ENCODE peak calls at places on chromosome 19, in nine cellular contexts. U is GM12865, A is PC-3, X is WTC11, L is colonic mucosa, K is progenitor cell of endocrine pancreas, H is H9, S is thoracic aorta, Y is esophagus squamous epithelium. G is an unnamed sample.

GRCh38 chr19:2048959-2049740 is 1.9 kb downstream of the MKNK2 start:
- DNase-seq in A (no peak), Y (no peak), L (no peak), U (peak), S (no peak), H (peak), K (no peak), X (no peak), G (no peak)

GRCh38 chr19:39969266-39969665 is 1.7 kb upstream of the PSMC4 start:
- DNase-seq in S (no peak), U (no peak), Y (no peak), X (no peak), K (no peak), H (no peak), A (no peak), L (peak), G (no peak)

GRCh38 chr19:38666662-38667448 is 19.4 kb downstream of the ACTN4 start:
- DNase-seq in L (no peak), H (no peak), X (no peak), Y (no peak), A (peak), K (no peak), U (peak), S (no peak), G (peak)

GRCh38 chr19:48553676-48554384 is 1.9 kb downstream of the SULT2B1 start:
- DNase-seq in Y (no peak), H (peak), A (peak), L (peak), U (no peak), K (no peak), X (peak), S (no peak), G (peak)

GRCh38 chr19:8615813-8616596 is 5.5 kb upstream of the ADAMTS10 start:
- DNase-seq in H (peak), Y (no peak), A (peak), X (peak), S (no peak), K (peak), U (peak), L (peak), G (peak)

GRCh38 chr19:39212377-39212742 is 8.3 kb upstream of the SYCN start:
- DNase-seq in U (peak), K (no peak), X (peak), A (peak), H (peak), S (no peak), L (peak), Y (no peak), G (no peak)

GRCh38 chr19:39133431-39134270 is 8.1 kb downstream of the PAK4 start:
- DNase-seq in A (no peak), L (peak), Y (no peak), U (no peak), K (no peak), X (no peak), S (no peak), H (no peak), G (no peak)

GRCh38 chr19:45130888-45131615 is 29.7 kb downstream of the NKPD1 start:
- DNase-seq in H (no peak), X (no peak), K (no peak), Y (no peak), L (no peak), S (no peak), A (peak), U (peak), G (no peak)

GRCh38 chr19:29947871-29948270 is 5.8 kb downstream of the URI1 start:
- DNase-seq in K (no peak), Y (no peak), L (no peak), A (no peak), U (no peak), H (no peak), X (no peak), S (no peak), G (no peak)

GRCh38 chr19:34654796-34655195 is 22.2 kb downstream of the SCGB2B2 start:
- DNase-seq in S (no peak), K (no peak), U (no peak), A (no peak), H (no peak), Y (no peak), X (no peak), L (no peak), G (no peak)

GRCh38 chr19:29999490-29999889 is 57.5 kb downstream of the URI1 start:
- DNase-seq in S (no peak), K (no peak), U (no peak), H (no peak), X (no peak), A (no peak), Y (no peak), L (no peak), G (no peak)

GRCh38 chr19:11505032-11505503 is 571 bp downstream of the ZNF653 start:
- DNase-seq in H (peak), K (peak), X (peak), U (peak), S (peak), A (peak), Y (peak), L (peak), G (peak)

GRCh38 chr19:35851213-35852028 is 883 bp downstream of the NPHS1 start:
- DNase-seq in K (no peak), H (peak), A (no peak), X (peak), Y (no peak), L (no peak), S (no peak), U (no peak), G (no peak)
- TF ChIP-seq CTCF in K (peak), H (peak), A (no peak), X (peak), Y (no peak), L (no peak), S (no peak), U (no peak), G (no peak)

GRCh38 chr19:14149509-14149994 is 13.2 kb upstream of the ASF1B start:
- DNase-seq in Y (no peak), X (no peak), K (no peak), L (peak), U (peak), H (no peak), A (no peak), S (no peak), G (no peak)

GRCh38 chr19:14147797-14148605 is 11.6 kb upstream of the ASF1B start:
- DNase-seq in U (peak), S (no peak), Y (no peak), X (peak), L (peak), H (peak), A (peak), K (peak), G (peak)

GRCh38 chr19:14150770-14151661 is 14.6 kb upstream of the ASF1B start:
- DNase-seq in L (no peak), X (no peak), H (no peak), Y (no peak), K (no peak), A (no peak), U (no peak), S (no peak), G (no peak)

GRCh38 chr19:14149011-14149410 is 12.6 kb upstream of the ASF1B start:
- DNase-seq in L (peak), Y (no peak), U (no peak), K (no peak), S (no peak), A (no peak), H (no peak), X (peak), G (no peak)

GRCh38 chr19:14150041-14150769 is 13.8 kb upstream of the ASF1B start:
- DNase-seq in U (no peak), K (no peak), L (no peak), H (no peak), A (no peak), X (no peak), S (no peak), Y (no peak), G (no peak)
- TF ChIP-seq CTCF in U (no peak), K (no peak), L (no peak), H (no peak), A (no peak), X (no peak), S (no peak), Y (no peak), G (no peak)

GRCh38 chr19:50381881-50382729 is 2.0 kb upstream of the POLD1 start:
- DNase-seq in L (no peak), Y (no peak), A (no peak), X (no peak), U (no peak), H (no peak), K (no peak), S (no peak), G (no peak)

GRCh38 chr19:50384685-50385535 is 763 bp downstream of the POLD1 start:
- DNase-seq in Y (no peak), H (no peak), L (no peak), X (no peak), U (no peak), S (no peak), K (no peak), A (peak), G (no peak)

GRCh38 chr19:50383307-50383851 is 768 bp upstream of the POLD1 start:
- DNase-seq in S (no peak), X (peak), L (no peak), K (no peak), U (no peak), H (peak), Y (no peak), A (no peak), G (no peak)

GRCh38 chr19:50387176-50387867 is 3.2 kb downstream of the POLD1 start:
- DNase-seq in Y (no peak), U (no peak), S (no peak), L (no peak), X (no peak), A (no peak), K (no peak), H (no peak), G (no peak)

GRCh38 chr19:50383852-50384684 is at the start of gene POLD1:
- DNase-seq in H (peak), L (peak), X (peak), S (peak), Y (peak), U (peak), A (peak), K (peak), G (peak)
- TF ChIP-seq CTCF in H (no peak), L (no peak), X (no peak), S (no peak), Y (peak), U (no peak), A (no peak), K (no peak), G (peak)

DNA sequence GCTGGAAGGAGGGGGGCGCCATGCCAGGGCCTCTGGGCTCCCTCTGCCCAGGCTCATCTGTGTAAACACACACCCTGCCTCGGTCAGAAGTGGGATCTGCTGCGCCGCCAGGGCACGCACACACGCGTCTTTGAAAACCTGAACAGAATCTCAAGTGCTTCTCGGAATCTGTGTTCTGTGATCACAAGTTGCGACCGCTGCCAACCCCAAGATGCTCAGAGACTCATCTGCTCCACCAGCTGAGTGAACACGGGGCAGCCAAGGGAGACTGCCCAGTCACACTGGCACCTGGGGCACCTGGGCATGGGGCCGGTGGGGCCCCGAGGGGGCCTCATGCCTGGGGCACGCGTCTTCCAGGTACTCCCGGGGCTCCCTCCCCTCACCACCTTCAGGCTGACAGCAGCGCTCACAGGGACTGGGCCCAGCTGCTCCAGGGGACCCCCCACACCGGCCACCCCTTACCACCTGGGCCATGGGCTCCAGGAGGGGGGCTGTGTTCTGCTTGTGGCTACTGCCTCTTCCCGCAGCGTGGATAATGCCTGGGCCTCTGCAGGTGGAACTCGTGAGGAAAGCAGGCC is 59.0 kb downstream of the KLF2 start:
- DNase-seq in U (peak), H (no peak), X (no peak), K (no peak), S (no peak), Y (no peak), L (no peak), A (no peak), G (no peak)
- TF ChIP-seq CTCF in U (no peak), H (no peak), X (peak), K (no peak), S (no peak), Y (no peak), L (no peak), A (no peak), G (peak)

DNA sequence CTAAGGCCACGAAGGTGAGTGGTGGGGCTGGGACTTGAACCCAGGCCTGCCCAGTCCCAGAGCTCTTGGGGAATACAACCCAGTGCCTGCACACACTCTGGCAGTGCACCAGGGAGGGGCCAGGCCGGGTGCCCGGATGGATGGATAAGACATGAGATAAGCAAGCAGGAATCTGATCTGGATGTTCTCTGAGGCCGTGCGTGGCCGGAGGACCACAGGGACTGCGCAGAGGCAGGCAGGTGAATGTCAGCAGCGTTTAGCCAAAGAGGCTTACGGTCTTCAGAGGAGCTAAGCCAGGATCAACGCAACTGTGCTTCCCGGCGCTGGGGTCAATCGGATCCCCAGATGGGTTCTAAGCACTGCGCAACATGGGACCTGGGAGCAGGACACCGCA is 1.5 kb downstream of the ZNF787 start:
- DNase-seq in K (no peak), H (no peak), A (peak), L (peak), S (no peak), U (no peak), Y (no peak), X (no peak), G (peak)
- TF ChIP-seq CTCF in K (no peak), H (no peak), A (no peak), L (no peak), S (no peak), U (no peak), Y (no peak), X (no peak), G (no peak)

DNA sequence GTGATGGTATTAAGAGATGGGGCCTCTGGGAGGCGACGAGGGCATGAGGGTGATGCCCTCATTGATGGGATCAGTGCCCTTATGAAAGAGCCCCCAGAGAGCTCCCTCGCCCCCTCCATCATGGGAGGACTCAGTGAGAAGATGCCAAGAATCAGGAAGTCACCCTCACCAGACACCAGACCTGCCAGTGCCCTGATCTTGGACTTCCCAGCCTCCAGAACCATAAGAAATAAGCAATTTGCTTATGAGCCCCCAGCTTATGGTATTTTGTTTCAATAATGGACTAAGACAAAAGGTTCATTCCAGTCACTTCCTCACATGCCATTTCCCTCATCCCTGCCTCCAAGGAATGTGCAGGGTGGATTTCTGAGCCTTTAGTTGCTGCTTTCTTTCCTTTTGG is 129.7 kb downstream of the KDM4B start:
- DNase-seq in S (no peak), Y (no peak), A (no peak), K (no peak), H (no peak), L (no peak), X (no peak), U (no peak), G (no peak)
- TF ChIP-seq CTCF in S (no peak), Y (no peak), A (no peak), K (no peak), H (no peak), L (no peak), X (no peak), U (no peak), G (no peak)

GRCh38 chr19:42178791-42179500 is 38.5 kb downstream of the DEDD2 start:
- DNase-seq in U (peak), S (no peak), A (no peak), H (peak), K (no peak), L (no peak), X (peak), Y (no peak), G (no peak)
- TF ChIP-seq CTCF in U (peak), S (no peak), A (peak), H (peak), K (peak), L (no peak), X (peak), Y (no peak), G (peak)

DNA sequence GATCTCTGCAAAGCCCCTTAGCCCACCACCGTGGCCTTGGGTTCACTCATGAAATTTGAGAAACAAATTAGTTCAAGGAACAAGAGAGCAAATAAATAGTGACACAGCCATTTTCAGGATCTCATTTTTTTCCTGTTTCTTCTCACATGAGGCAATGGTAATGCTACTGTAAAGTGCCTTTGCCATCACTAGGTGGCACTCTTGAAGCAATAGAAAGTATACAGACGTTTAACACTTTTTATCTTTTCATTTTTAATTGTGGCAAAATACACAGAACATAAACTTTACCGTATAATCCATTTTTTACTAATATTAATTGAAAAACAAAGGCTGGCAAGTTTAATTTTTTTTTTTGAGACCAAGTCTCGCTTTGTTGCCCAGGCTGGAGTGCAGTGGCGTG is 76.9 kb upstream of the ZNF835 start:
- DNase-seq in U (no peak), X (no peak), K (no peak), S (no peak), H (no peak), A (peak), L (no peak), Y (no peak), G (peak)
- TF ChIP-seq CTCF in U (no peak), X (no peak), K (no peak), S (peak), H (peak), A (peak), L (no peak), Y (no peak), G (peak)

GRCh38 chr19:54133957-54134590 is 3.5 kb upstream of the CNOT3 start:
- DNase-seq in A (no peak), L (no peak), U (no peak), K (no peak), X (no peak), H (no peak), S (no peak), Y (no peak), G (no peak)
- TF ChIP-seq CTCF in A (no peak), L (no peak), U (no peak), K (no peak), X (no peak), H (no peak), S (no peak), Y (no peak), G (no peak)

G was measured in HFFc6.